ENCODE peak calls at places on chromosomes 7 and 10, in eight cellular contexts. Y is T-cell; B is cardiac muscle cell; F is hepatic stellate cell; J is EL; E is upper lobe of left lung; G is activated CD4-positive, alpha-beta T cell treated with anti-CD3 and anti-CD28 coated beads, Interleukin-2, amount 10 ng/mL, durations not matched to agents 7 days and 5 days; V is neural crest cell. S is an unnamed sample.
A peak's percentile ranks its signal among the peaks of the same experiment; 100 is the strongest.

GRCh38 chr7:30853576-30853975 is 58.1 kb upstream of the AQP1 start:
- DNase-seq in Y (no peak), B (no peak), F (no peak), J (no peak), E (no peak), G (no peak), V (no peak), S (no peak)

GRCh38 chr10:61901829-61902447 is 439 bp downstream of the ARID5B start:
- DNase-seq in Y (no peak), B (peak; percentile 49), F (peak; percentile 43), J (no peak), E (no peak), G (no peak), V (peak; percentile 18), S (no peak)

GRCh38 chr10:26779176-26779860 is 81.4 kb downstream of the ABI1 start:
- DNase-seq in Y (no peak), B (no peak), F (no peak), J (no peak), E (no peak), G (no peak), V (no peak), S (no peak)

GRCh38 chr7:121547341-121548092 is 151.4 kb upstream of the FAM3C start:
- DNase-seq in Y (no peak), B (peak; percentile 72), F (peak; percentile 16), J (peak; percentile 55), E (no peak), G (peak; percentile 26), V (no peak), S (no peak)

GRCh38 chr10:103544657-103545310 is 51.3 kb downstream of the NEURL1 start:
- DNase-seq in Y (no peak), B (no peak), F (no peak), J (no peak), E (no peak), G (no peak), V (no peak), S (peak; percentile 47)

GRCh38 chr10:64070241-64070640 is 549.0 kb downstream of the REEP3 start:
- DNase-seq in Y (no peak), B (no peak), F (no peak), J (no peak), E (no peak), G (no peak), V (no peak), S (no peak)

GRCh38 chr7:136039577-136040345 is 62.6 kb upstream of the MTPN start:
- DNase-seq in Y (no peak), B (no peak), F (no peak), J (no peak), E (no peak), G (no peak), V (no peak), S (no peak)

GRCh38 chr7:117937726-117938483 is 64.7 kb upstream of the CTTNBP2 start:
- DNase-seq in Y (no peak), B (no peak), F (no peak), J (no peak), E (no peak), G (no peak), V (no peak), S (no peak)

GRCh38 chr7:1058821-1059199 is 14.5 kb downstream of the GPR146 start:
- DNase-seq in Y (no peak), B (no peak), F (no peak), J (no peak), E (no peak), G (peak; percentile 28), V (no peak), S (no peak)

GRCh38 chr7:116583653-116584052 is 58.8 kb downstream of the CAV1 start:
- DNase-seq in Y (no peak), B (no peak), F (no peak), J (peak; percentile 25), E (no peak), G (peak; percentile 34), V (no peak), S (no peak)

GRCh38 chr7:116330961-116331360 is 120.6 kb downstream of the TES start:
- DNase-seq in Y (no peak), B (no peak), F (no peak), J (peak; percentile 41), E (no peak), G (no peak), V (no peak), S (no peak)

GRCh38 chr10:91880310-91880709 is 29.0 kb downstream of the FGFBP3 start:
- DNase-seq in Y (no peak), B (no peak), F (no peak), J (peak; percentile 18), E (no peak), G (no peak), V (no peak), S (no peak)

GRCh38 chr10:5584895-5585516 is 60.2 kb downstream of the CALML3 start:
- DNase-seq in Y (no peak), B (no peak), F (peak; percentile 50), J (peak; percentile 99), E (peak; percentile 34), G (no peak), V (no peak), S (no peak)

GRCh38 chr10:33706746-33707145 is 372.3 kb upstream of the NRP1 start:
- DNase-seq in Y (no peak), B (no peak), F (no peak), J (peak; percentile 20), E (no peak), G (no peak), V (no peak), S (no peak)

GRCh38 chr10:51832652-51833383 is 133.4 kb upstream of the CSTF2T start:
- DNase-seq in Y (no peak), B (no peak), F (peak; percentile 21), J (peak; percentile 32), E (no peak), G (no peak), V (no peak), S (no peak)

GRCh38 chr10:1666147-1666546 is 71.2 kb downstream of the ADARB2 start:
- DNase-seq in Y (no peak), B (no peak), F (no peak), J (no peak), E (no peak), G (no peak), V (no peak), S (no peak)

S was measured in cardiac septum.